ENCODE peak calls at places on chromosomes 1 and 21, in six cellular contexts. K is cardiac fibroblast, P is dorsolateral prefrontal cortex, V is NB4, F is psoas muscle, U is endothelial cell of umbilical vein. M is an unnamed sample.
A peak's percentile ranks its signal among the peaks of the same experiment; 100 is the strongest.

GRCh38 chr1:228340686-228341449 is 65.8 kb downstream of the TRIM11 start:
- DNase-seq in K (peak; percentile 21), P (peak; percentile 13), V (peak; percentile 66), F (peak; percentile 67), U (no peak), M (no peak)

GRCh38 chr1:175885247-175885646 is 141.9 kb upstream of the TNR start:
- DNase-seq in K (peak; percentile 62), P (no peak), V (no peak), F (no peak), U (peak; percentile 18), M (no peak)

GRCh38 chr1:29925058-29925457 is 688.7 kb downstream of the PTPRU start:
- DNase-seq in K (no peak), P (no peak), V (no peak), F (no peak), U (no peak), M (no peak)

GRCh38 chr1:167175901-167176300 is 44.8 kb upstream of the POU2F1 start:
- DNase-seq in K (no peak), P (no peak), V (peak; percentile 20), F (no peak), U (no peak), M (peak; percentile 23)

GRCh38 chr21:36297938-36298572 is 21.9 kb upstream of the MORC3 start:
- DNase-seq in K (peak; percentile 17), P (peak; percentile 21), V (peak; percentile 77), F (peak; percentile 39), U (no peak), M (peak; percentile 58)

GRCh38 chr1:165871311-165872067 is 44.1 kb downstream of the UCK2 start:
- DNase-seq in K (peak; percentile 50), P (no peak), V (peak; percentile 97), F (no peak), U (peak; percentile 54), M (peak; percentile 48)

GRCh38 chr1:236388332-236388731 is 5.8 kb upstream of the EDARADD start:
- DNase-seq in K (no peak), P (no peak), V (no peak), F (no peak), U (no peak), M (no peak)

GRCh38 chr1:74343191-74343590 is 108.0 kb downstream of the TNNI3K start:
- DNase-seq in K (no peak), P (peak; percentile 44), V (no peak), F (peak; percentile 39), U (no peak), M (no peak)

GRCh38 chr1:157691285-157691920 is 9.2 kb downstream of the FCRL3 start:
- DNase-seq in K (peak; percentile 32), P (no peak), V (peak; percentile 54), F (no peak), U (peak; percentile 28), M (peak; percentile 1)

GRCh38 chr1:196515904-196516303 is 92.3 kb downstream of the KCNT2 start:
- DNase-seq in K (no peak), P (no peak), V (no peak), F (no peak), U (no peak), M (no peak)

GRCh38 chr1:208357663-208358507 is 113.7 kb upstream of the PLXNA2 start:
- DNase-seq in K (no peak), P (no peak), V (no peak), F (no peak), U (no peak), M (no peak)

GRCh38 chr1:230308039-230308438 is 118.1 kb downstream of the PGBD5 start:
- DNase-seq in K (peak; percentile 96), P (no peak), V (no peak), F (peak; percentile 80), U (peak; percentile 93), M (peak; percentile 52)

GRCh38 chr1:25550683-25551310 is 7.4 kb downstream of the LDLRAP1 start:
- DNase-seq in K (peak; percentile 83), P (no peak), V (no peak), F (no peak), U (peak; percentile 74), M (no peak)

GRCh38 chr1:231180034-231180433 is 18.2 kb downstream of the TRIM67 start:
- DNase-seq in K (no peak), P (no peak), V (no peak), F (no peak), U (no peak), M (no peak)

GRCh38 chr1:111448482-111448917 is 556 bp downstream of the WDR77 start:
- DNase-seq in K (no peak), P (no peak), V (no peak), F (no peak), U (peak; percentile 13), M (peak; percentile 16)

DNA sequence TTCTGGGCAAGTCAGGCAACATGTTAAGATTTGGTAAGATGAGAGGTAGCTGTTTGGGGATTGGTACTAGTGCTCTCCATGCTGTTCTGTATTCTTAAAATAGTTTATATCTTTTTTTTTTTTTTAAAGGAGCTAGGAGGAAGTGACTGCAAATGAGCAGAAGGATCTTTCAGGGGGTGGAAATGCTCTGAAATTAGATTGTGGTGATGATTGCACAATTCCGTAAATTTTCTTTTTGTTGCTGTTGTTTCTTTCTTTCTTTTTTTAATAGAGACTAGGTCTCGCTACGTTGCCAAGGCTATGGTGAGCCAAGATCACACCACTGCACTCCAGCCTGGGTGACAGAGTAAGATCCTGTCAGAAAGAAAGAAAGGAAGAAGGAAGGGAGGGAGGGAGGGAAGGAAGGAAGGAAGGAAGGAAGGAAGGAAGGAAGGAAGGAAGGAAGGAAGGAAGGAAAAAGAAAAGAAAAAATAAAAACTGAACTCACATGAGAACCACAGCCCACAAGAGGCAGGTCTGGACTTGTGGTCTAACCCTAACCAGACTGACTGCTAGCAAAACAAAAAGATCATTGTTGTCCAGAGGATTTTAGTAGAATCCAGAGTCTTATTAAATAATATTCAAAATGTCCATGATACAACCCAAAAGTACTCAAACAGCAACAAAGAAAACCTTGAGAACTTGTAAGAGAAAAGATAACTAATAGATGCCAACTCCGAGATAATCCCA is 4.5 kb upstream of the ITGB2 start:
- DNase-seq in K (peak; percentile 79), P (no peak), V (peak; percentile 79), F (no peak), U (no peak), M (peak; percentile 58)
- H3K4me3 ChIP-seq in K (no peak overlapping the region), P (no peak overlapping the region), V (no peak overlapping the region), F (no peak overlapping the region), U (no peak overlapping the region), M (no peak overlapping the region)

DNA sequence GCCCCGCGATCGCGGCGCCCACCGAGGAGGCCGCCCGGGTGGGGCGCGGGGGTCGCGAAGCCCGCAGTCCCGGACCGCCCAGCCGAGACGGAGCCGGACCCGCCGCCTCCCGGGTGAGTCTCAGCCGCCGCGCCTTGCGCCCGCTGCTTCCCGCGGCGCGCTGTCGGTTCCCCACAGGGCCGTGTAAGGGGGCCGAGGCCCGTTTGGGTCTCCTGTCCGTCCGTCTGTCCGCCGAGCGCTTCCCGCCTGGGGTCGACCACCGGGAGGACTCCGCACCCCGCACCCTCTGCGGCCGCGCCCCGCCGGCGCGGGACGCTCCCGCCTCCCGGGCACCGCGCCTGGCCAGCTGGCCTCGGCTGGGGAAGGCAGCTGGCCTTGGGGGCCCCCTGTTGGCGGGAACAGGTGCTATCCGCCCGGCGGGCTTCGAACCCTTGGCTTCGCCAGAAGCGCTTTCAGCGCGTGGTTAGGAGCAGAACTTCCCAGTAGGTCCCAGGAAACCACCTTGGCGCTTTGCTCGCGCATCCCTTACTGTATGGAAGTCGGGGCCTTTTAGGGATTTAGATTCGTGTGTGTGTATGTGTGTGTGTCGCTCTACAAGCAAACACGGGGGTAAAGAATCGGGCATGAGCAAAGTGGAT is 414 bp downstream of the TMEM51 start:
- DNase-seq in K (peak; percentile 57), P (peak; percentile 35), V (no peak), F (peak; percentile 72), U (peak; percentile 70), M (peak; percentile 75)
- TF ChIP-seq CTCF in K (peak; percentile 72), P (peak; percentile 70), V (peak; percentile 44), F (peak; percentile 32), U (peak; percentile 82), M (peak; percentile 65)

DNA sequence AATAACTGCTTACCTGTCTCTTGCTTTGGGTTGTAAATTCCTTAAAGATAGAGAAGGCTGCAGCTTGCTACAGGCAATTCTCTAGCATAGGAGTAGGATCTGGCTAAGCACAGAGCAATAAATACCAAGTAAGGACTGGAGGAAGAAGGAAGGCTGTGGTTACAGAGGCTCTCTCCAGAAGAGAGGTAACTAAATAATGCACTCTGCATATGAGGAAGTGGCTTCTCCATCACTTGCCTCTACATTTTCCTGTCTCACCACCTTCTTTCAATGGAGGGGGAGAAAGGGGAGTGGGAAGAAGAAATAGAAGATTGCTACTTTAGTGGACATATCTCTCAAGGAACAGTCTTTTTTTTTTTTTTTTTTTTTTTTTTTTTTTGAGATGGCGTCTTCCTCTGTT is 60.9 kb upstream of the LAX1 start:
- DNase-seq in K (no peak), P (no peak), V (peak; percentile 51), F (no peak), U (no peak), M (no peak)
- H3K4me3 ChIP-seq in K (no peak overlapping the region), P (no peak overlapping the region), V (no peak overlapping the region), F (no peak overlapping the region), U (no peak overlapping the region), M (no peak overlapping the region)

GRCh38 chr21:46423546-46424061 is 35.1 kb upstream of the DIP2A start:
- DNase-seq in K (no peak), P (no peak), V (peak; percentile 38), F (no peak), U (no peak), M (no peak)

GRCh38 chr21:46422636-46423241 is 36.0 kb upstream of the DIP2A start:
- DNase-seq in K (no peak), P (no peak), V (no peak), F (peak; percentile 8), U (no peak), M (no peak)

GRCh38 chr21:46420241-46421190 is 38.2 kb upstream of the DIP2A start:
- DNase-seq in K (no peak), P (no peak), V (no peak), F (peak; percentile 50), U (no peak), M (no peak)

GRCh38 chr21:46421756-46422555 is 36.7 kb upstream of the DIP2A start:
- DNase-seq in K (no peak), P (no peak), V (no peak), F (peak; percentile 57), U (no peak), M (no peak)

GRCh38 chr21:46421191-46421750 is 37.4 kb upstream of the DIP2A start:
- DNase-seq in K (no peak), P (no peak), V (no peak), F (peak; percentile 53), U (no peak), M (no peak)
- TF ChIP-seq CTCF in K (no peak), P (peak; percentile 21), V (no peak), F (no peak), U (peak; percentile 12), M (no peak)

M was measured in foreskin fibroblast.